ENCODE peak calls at places on chromosomes 4 and X, in five cellular contexts. P is IMR-90, S is MM.1S, N is hepatocyte, W is fibroblast of lung. H is an unnamed sample.

GRCh38 chrX:139542652-139543051 is 12.1 kb downstream of the F9 start:
- DNase-seq in P (no peak), S (no peak), N (no peak), W (no peak), H (no peak)

GRCh38 chr4:126071346-126072333 is 756.9 kb downstream of the FAT4 start:
- DNase-seq in P (peak; percentile 78), S (no peak), N (peak; percentile 38), W (peak; percentile 91), H (no peak)

GRCh38 chrX:33970028-33970932 is 161.8 kb downstream of the FAM47A start:
- DNase-seq in P (no peak), S (no peak), N (no peak), W (no peak), H (no peak)

GRCh38 chrX:50799531-50799961 is 14.4 kb downstream of the SHROOM4 start:
- DNase-seq in P (peak; percentile 56), S (no peak), N (peak; percentile 33), W (peak; percentile 82), H (no peak)

GRCh38 chrX:109818921-109819320 is 85.9 kb upstream of the ACSL4 start:
- DNase-seq in P (no peak), S (no peak), N (no peak), W (peak; percentile 23), H (no peak)

GRCh38 chrX:25006586-25007058 is 9.1 kb downstream of the ARX start:
- DNase-seq in P (no peak), S (no peak), N (no peak), W (no peak), H (no peak)

GRCh38 chrX:102651242-102651967 is at the start of gene GPRASP1:
- DNase-seq in P (peak; percentile 27), S (no peak), N (peak; percentile 56), W (peak; percentile 50), H (no peak)

GRCh38 chr4:132015321-132015720 is 1133.8 kb upstream of the PCDH10 start:
- DNase-seq in P (no peak), S (no peak), N (no peak), W (no peak), H (no peak)

GRCh38 chrX:10164879-10165278 is 8.1 kb downstream of the CLCN4 start:
- DNase-seq in P (no peak), S (no peak), N (no peak), W (no peak), H (no peak)

GRCh38 chr4:153489856-153490558 is 23.8 kb downstream of the TMEM131L start:
- DNase-seq in P (peak; percentile 59), S (no peak), N (no peak), W (peak; percentile 44), H (no peak)

GRCh38 chr4:41442818-41443217 is 95.1 kb upstream of the LIMCH1 start:
- DNase-seq in P (no peak), S (no peak), N (no peak), W (no peak), H (no peak)

GRCh38 chr4:41384992-41385391 is 128.3 kb downstream of the UCHL1 start:
- DNase-seq in P (no peak), S (no peak), N (no peak), W (no peak), H (no peak)

GRCh38 chr4:7160439-7160838 is 31.9 kb upstream of the SORCS2 start:
- DNase-seq in P (no peak), S (no peak), N (no peak), W (no peak), H (no peak)

GRCh38 chrX:13029831-13030771 is 14.3 kb downstream of the FAM9C start:
- DNase-seq in P (no peak), S (no peak), N (peak; percentile 72), W (peak; percentile 27), H (no peak)

GRCh38 chr4:47623916-47624554 is 139.0 kb downstream of the ATP10D start:
- DNase-seq in P (peak; percentile 73), S (no peak), N (no peak), W (peak; percentile 80), H (no peak)

GRCh38 chr4:26141101-26141830 is 179.5 kb upstream of the RBPJ start:
- DNase-seq in P (no peak), S (no peak), N (peak; percentile 32), W (no peak), H (no peak)

GRCh38 chrX:153928846-153929245 is 2.8 kb upstream of the ARHGAP4 start:
- DNase-seq in P (no peak), S (no peak), N (no peak), W (no peak), H (no peak)

GRCh38 chrX:153926863-153927685 is 1.0 kb upstream of the ARHGAP4 start:
- DNase-seq in P (peak; percentile 10), S (peak; percentile 86), N (peak; percentile 41), W (peak; percentile 30), H (peak; percentile 91)

GRCh38 chrX:153927686-153927935 is 1.5 kb upstream of the ARHGAP4 start:
- DNase-seq in P (no peak), S (peak; percentile 14), N (no peak), W (no peak), H (no peak)

GRCh38 chrX:153929576-153929975 is 3.5 kb upstream of the ARHGAP4 start:
- DNase-seq in P (no peak), S (no peak), N (no peak), W (no peak), H (no peak)

DNA sequence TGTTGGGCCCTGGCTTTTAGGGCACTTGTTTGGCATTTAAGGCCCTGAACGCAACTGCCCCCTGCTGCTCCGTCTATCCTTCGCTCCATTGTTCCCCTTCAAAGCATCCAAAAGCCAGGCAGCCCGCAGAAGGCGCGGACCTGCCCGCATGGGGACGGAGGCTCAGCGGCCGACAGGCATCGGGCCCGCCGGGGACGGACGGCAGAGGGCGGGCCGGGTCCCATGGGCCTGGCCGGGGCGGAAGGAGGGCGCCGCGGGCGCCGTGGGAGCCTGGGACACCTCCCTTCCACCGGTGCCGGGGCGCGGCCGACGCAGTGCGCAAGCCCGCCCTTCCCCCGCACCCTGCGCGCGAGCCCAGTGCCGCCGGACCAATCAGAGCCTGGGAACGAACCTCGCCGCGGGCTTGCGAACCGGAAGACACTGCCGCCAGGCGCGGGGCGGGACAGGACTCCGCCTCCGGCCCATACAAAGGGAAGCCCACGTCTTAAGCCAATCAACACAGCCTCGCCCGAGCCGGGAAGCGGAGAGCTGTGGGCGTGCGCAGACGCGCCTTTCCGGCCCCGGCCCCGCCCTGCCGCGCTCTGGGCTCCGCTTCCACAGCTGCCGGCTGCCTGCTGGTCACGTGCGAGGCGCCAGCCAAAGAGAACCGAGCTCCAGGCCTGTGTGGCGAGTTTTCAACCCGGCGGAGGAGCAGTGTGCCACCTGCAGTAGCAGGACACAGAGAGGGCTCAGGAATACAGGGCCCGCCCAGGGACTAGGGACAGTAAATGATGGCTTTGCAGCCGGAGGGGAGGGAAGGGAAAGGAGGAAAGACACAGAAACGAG is 2.1 kb upstream of the ARHGAP4 start:
- DNase-seq in P (peak; percentile 98), S (peak; percentile 96), N (peak; percentile 96), W (peak; percentile 98), H (peak; percentile 96)
- TF ChIP-seq CTCF in P (no peak), S (no peak), N (peak; percentile 22), W (no peak), H (no peak)

GRCh38 chrX:71543316-71543715 is 10.4 kb downstream of the OGT start:
- DNase-seq in P (peak; percentile 83), S (no peak), N (peak; percentile 25), W (peak; percentile 86), H (no peak)
- H3K4me2 ChIP-seq in P (peak overlapping the region; percentile 36), S (no peak overlapping the region), N (no peak overlapping the region), W (no peak overlapping the region), H (no peak overlapping the region)

GRCh38 chr4:148375581-148375980 is 66.6 kb downstream of the NR3C2 start:
- DNase-seq in P (no peak), S (no peak), N (no peak), W (no peak), H (no peak)
- H3K4me3 ChIP-seq in P (no peak overlapping the region), S (no peak overlapping the region), N (no peak overlapping the region), W (peak overlapping the region; percentile 26), H (no peak overlapping the region)

GRCh38 chrX:70332600-70332999 is 42.7 kb downstream of the KIF4A start:
- DNase-seq in P (no peak), S (no peak), N (no peak), W (no peak), H (no peak)
- TF ChIP-seq CTCF in P (no peak), S (no peak), N (no peak), W (peak; percentile 20), H (no peak)

DNA sequence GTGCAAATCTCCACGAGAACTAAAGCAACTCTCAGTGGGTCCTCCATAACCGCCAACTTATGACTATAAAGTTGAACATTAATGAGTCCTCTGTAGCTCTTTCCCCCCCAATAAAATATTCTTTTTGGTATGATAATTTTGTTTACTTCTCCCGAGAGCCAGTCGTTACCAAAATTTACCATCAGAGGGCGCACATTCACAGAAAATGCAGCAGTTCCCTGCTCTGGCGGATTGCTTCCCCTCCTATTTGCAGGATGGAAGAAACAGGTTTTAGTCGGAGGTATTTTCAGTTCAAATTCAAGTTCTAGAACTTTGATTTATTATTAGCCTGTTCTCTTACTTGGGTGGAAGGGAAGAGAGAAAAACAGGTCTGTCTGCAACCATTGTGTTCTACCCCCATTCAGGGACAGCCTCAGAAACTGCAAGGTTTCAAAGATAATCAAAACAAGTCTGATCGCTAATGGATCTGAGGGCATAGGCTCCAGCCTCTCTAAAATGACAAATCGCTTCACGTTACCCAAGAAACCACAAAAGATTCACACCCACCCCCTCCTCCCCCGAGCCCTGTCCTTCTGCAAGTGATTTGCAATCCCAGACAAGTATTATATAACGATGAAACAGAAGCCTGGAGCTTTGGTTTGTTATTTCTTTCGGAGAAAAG is 263.7 kb upstream of the RPS6KA3 start:
- DNase-seq in P (peak; percentile 64), S (peak; percentile 52), N (peak; percentile 58), W (peak; percentile 49), H (peak; percentile 41)
- H3K4me2 ChIP-seq in P (peak overlapping the region; percentile 67), S (peak overlapping the region; percentile 55), N (peak overlapping the region; percentile 69), W (peak overlapping the region; percentile 82), H (no peak overlapping the region)

GRCh38 chrX:152958047-152958446 is 35.9 kb downstream of the PNMA5 start:
- DNase-seq in P (no peak), S (no peak), N (no peak), W (peak; percentile 31), H (no peak)
- H3K4me3 ChIP-seq in P (no peak overlapping the region), S (no peak overlapping the region), N (no peak overlapping the region), W (no peak overlapping the region), H (peak overlapping the region; percentile 52)

H was measured in OCI-LY7.